ENCODE peak calls at places on chromosomes 16 and 17, in five cellular contexts. B is Karpas-422, P is PC-3, X is adipocyte, E is fibroblast of lung. U is an unnamed sample. For H3K4me1 and H3K36me3, the result is how much of the 10 kb centered on the place peaks cover.

GRCh38 chr17:2057130-2057713 is 2.3 kb downstream of the HIC1 start:
- DNase-seq in B (no peak), X (no peak), P (no peak), E (peak), U (peak)

GRCh38 chr17:72514321-72514861 is 393.6 kb downstream of the SOX9 start:
- DNase-seq in P (no peak), X (no peak), E (no peak), B (no peak), U (no peak)

GRCh38 chr16:57834936-57835335 is 32.6 kb upstream of the KIFC3 start:
- DNase-seq in P (peak), B (no peak), E (peak), X (no peak), U (no peak)

GRCh38 chr17:66397486-66397885 is 95.1 kb downstream of the PRKCA start:
- DNase-seq in X (no peak), E (no peak), P (no peak), B (peak), U (no peak)

GRCh38 chr17:28570716-28571254 is 539 bp downstream of the PIGS start:
- DNase-seq in B (peak), P (peak), X (peak), E (no peak), U (peak)

GRCh38 chr16:83720981-83721380 is 86.8 kb upstream of the HSBP1 start:
- DNase-seq in X (no peak), B (no peak), P (no peak), E (no peak), U (no peak)

GRCh38 chr17:36921131-36921851 is 16.0 kb upstream of the LHX1 start:
- DNase-seq in X (no peak), P (peak), B (no peak), E (no peak), U (peak)

GRCh38 chr16:85602831-85603755 is 10.0 kb upstream of the GSE1 start:
- DNase-seq in E (no peak), X (no peak), B (no peak), P (no peak), U (no peak)

GRCh38 chr16:21611178-21611545 is 11.8 kb downstream of the METTL9 start:
- DNase-seq in B (no peak), E (peak), X (peak), P (peak), U (no peak)

GRCh38 chr16:28051486-28051885 is 12.0 kb downstream of the GSG1L start:
- DNase-seq in E (no peak), P (no peak), X (no peak), B (no peak), U (no peak)

GRCh38 chr16:49754495-49755290 is 101.2 kb downstream of the ZNF423 start:
- DNase-seq in X (peak), E (peak), P (no peak), B (no peak), U (no peak)

GRCh38 chr17:72600934-72601333 is 480.1 kb downstream of the SOX9 start:
- DNase-seq in X (peak), B (no peak), E (no peak), P (peak), U (no peak)

GRCh38 chr16:67945392-67945933 is 1.5 kb upstream of the LCAT start:
- DNase-seq in P (no peak), E (no peak), X (no peak), B (no peak), U (peak)

GRCh38 chr16:12675852-12676251 is 127.8 kb downstream of the CPPED1 start:
- DNase-seq in X (peak), P (no peak), E (no peak), B (no peak), U (no peak)

GRCh38 chr17:66304304-66305174 is 2.1 kb downstream of the PRKCA start:
- DNase-seq in E (peak), B (no peak), X (peak), P (peak), U (no peak)

GRCh38 chr16:15970202-15970601 is 20.8 kb downstream of the ABCC1 start:
- DNase-seq in E (no peak), X (no peak), B (peak), P (peak), U (no peak)

GRCh38 chr16:68921654-68922053 is 78.3 kb downstream of the TANGO6 start:
- DNase-seq in B (no peak), E (peak), P (peak), X (no peak), U (no peak)

GRCh38 chr16:67017810-67018488 is 11.0 kb upstream of the CBFB start:
- DNase-seq in X (peak), B (peak), E (peak), P (peak), U (no peak)

GRCh38 chr17:33974276-33974675 is 280.8 kb upstream of the CCL2 start:
- DNase-seq in P (no peak), E (no peak), B (no peak), X (no peak), U (no peak)

GRCh38 chr16:86496929-86497381 is 13.4 kb upstream of the FOXF1 start:
- DNase-seq in X (no peak), E (no peak), P (no peak), B (no peak), U (no peak)

DNA sequence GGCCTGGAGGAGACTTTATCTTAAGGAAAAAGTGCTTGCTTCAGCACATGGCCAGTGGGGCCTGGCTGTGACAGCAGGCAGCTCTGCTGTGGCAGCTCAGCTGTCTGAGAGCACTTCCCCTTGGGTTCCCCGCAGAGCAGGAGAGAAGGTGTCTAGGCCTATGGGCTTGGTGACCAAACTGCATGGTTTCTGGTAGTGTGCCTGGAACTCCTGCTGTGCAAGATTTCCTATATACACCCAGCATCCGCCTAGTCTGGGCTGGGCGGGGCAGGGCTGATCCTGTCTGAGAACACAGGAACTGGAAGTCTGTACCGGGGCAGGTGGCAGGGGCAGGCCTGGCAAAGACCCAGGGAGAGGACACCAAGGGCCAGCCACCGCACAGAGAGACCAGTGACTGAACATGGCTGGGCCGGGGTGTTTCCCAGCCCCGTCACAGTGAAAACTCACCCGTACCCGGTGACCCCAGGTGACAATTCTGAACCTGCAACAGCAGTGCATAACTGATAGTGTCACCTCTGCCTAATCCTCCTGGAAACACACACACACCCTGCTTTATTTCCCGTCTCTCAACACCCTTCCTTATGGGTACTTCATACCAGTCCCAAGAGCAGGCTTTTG is 39.3 kb downstream of the CHD9 start:
- DNase-seq in X (no peak), B (no peak), P (peak), E (no peak), U (peak)
- H3K4me1 ChIP-seq in X (half or more), B (half or more), P (under half), E (under half), U (under half)

DNA sequence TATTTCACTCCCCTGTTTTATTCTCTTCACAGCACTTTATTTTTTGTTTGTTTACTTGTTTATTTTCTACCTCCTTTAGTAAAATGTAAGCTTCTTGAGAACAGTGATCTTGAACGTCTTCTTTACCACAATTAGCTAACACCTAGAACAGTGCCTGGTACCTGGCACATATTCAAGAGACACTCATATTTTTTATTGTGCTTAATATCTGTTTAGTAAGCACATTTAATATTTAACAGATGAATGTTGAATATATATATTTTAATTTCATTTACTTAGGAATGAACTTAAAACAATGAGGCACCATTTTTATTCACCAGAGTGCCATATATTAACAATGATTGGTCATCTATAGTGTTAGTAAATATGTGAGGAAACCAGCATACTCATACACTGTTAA is 130.2 kb downstream of the STXBP4 start:
- DNase-seq in X (no peak), P (no peak), E (no peak), B (no peak), U (no peak)
- H3K9ac ChIP-seq in X (no peak), P (no peak), E (no peak), B (no peak), U (no peak)

GRCh38 chr17:74754832-74755231 is 6.4 kb downstream of the NHERF1 start:
- DNase-seq in E (no peak), X (no peak), P (no peak), B (no peak), U (no peak)
- H3K36me3 ChIP-seq in E (under half), X (under half), P (under half), B (under half), U (under half)

GRCh38 chr17:75849724-75850123 is 5.4 kb downstream of the WBP2 start:
- DNase-seq in E (no peak), X (no peak), B (no peak), P (no peak), U (no peak)
- H3K4me1 ChIP-seq in E (under half), X (half or more), B (under half), P (under half), U (under half)

GRCh38 chr16:70475054-70475871 is 20.9 kb downstream of the FCSK start:
- DNase-seq in E (no peak), P (no peak), B (peak), X (no peak), U (no peak)
- H3K9ac ChIP-seq in E (no peak), P (no peak), B (peak), X (no peak), U (no peak)

DNA sequence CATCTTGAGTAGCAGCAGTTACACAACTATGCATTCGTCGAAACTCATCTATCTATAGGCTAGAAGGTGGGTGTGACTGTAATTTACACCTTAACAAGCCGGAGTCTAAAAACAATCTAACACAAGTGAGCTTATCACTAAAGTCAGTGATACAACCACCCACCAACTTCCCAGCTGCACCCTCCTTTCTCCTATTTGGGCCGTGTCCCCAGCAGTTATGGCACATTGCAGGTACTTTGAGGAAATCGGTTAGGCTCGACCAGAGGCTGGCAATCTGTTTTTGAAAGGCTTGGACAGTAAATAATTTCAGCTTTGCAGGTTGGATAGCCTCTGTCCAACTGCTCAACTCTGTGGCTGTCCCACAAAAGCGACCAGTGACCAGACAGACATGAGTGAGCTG is 26.0 kb downstream of the USP22 start:
- DNase-seq in X (no peak), B (no peak), E (no peak), P (no peak), U (no peak)
- H3K36me3 ChIP-seq in X (half or more), B (half or more), E (half or more), P (half or more), U (half or more)

GRCh38 chr17:68184816-68185436 is 62.9 kb upstream of the AMZ2 start:
- DNase-seq in P (no peak), X (no peak), B (no peak), E (no peak), U (no peak)

GRCh38 chr17:68182940-68183551 is 64.8 kb upstream of the AMZ2 start:
- DNase-seq in P (peak), X (no peak), B (peak), E (no peak), U (no peak)

GRCh38 chr17:68178831-68179230 is 69.0 kb upstream of the AMZ2 start:
- DNase-seq in E (no peak), P (no peak), B (no peak), X (no peak), U (no peak)

GRCh38 chr17:68182016-68182315 is 65.9 kb upstream of the AMZ2 start:
- DNase-seq in E (no peak), P (no peak), X (no peak), B (peak), U (no peak)

GRCh38 chr17:68184141-68184571 is 63.7 kb upstream of the AMZ2 start:
- DNase-seq in B (no peak), E (no peak), X (no peak), P (no peak), U (peak)
- H3K4me1 ChIP-seq in B (half or more), E (under half), X (under half), P (under half), U (under half)